ENCODE peak calls at places on chromosomes 1 and 21, in nine cellular contexts. J is nephron progenitor cell; W is T47D; L is smooth muscle cell of the brain vasculature; X is astrocyte of the cerebellum; H is psoas muscle; C is tibial artery; Y is A549; U is activated effector memory CD4-positive, alpha-beta T cell treated with Interleukin-2 at 50 U/mL for 16 hours. O is an unnamed sample.

GRCh38 chr1:158329807-158330206 is 1.5 kb downstream of the CD1B start:
- DNase-seq in J (no peak), W (peak), L (no peak), X (no peak), H (no peak), C (no peak), Y (peak), U (no peak), O (no peak)

GRCh38 chr1:209356909-209357498 is 226.5 kb upstream of the CAMK1G start:
- DNase-seq in J (no peak), W (no peak), L (no peak), X (no peak), H (no peak), C (no peak), Y (no peak), U (no peak), O (no peak)

GRCh38 chr1:178417858-178418257 is 78.9 kb downstream of the CLEC20A start:
- DNase-seq in J (no peak), W (no peak), L (no peak), X (peak), H (no peak), C (no peak), Y (peak), U (no peak), O (no peak)

GRCh38 chr1:28915036-28915895 is 897 bp downstream of the EPB41 start:
- DNase-seq in J (no peak), W (peak), L (no peak), X (peak), H (no peak), C (no peak), Y (peak), U (peak), O (no peak)

GRCh38 chr1:113759341-113760101 is at the start of gene PHTF1:
- DNase-seq in J (peak), W (peak), L (peak), X (peak), H (peak), C (peak), Y (peak), U (peak), O (peak)

GRCh38 chr1:73765551-73766233 is 432.3 kb downstream of the LRRIQ3 start:
- DNase-seq in J (no peak), W (no peak), L (no peak), X (no peak), H (no peak), C (no peak), Y (no peak), U (no peak), O (no peak)

GRCh38 chr21:43894206-43894577 is 29.2 kb downstream of the AGPAT3 start:
- DNase-seq in J (no peak), W (no peak), L (no peak), X (no peak), H (no peak), C (no peak), Y (no peak), U (no peak), O (no peak)

GRCh38 chr1:80666073-80666472 is 1134.7 kb upstream of the ADGRL2 start:
- DNase-seq in J (no peak), W (no peak), L (no peak), X (no peak), H (no peak), C (no peak), Y (no peak), U (no peak), O (no peak)

GRCh38 chr1:32743380-32744062 is 41.0 kb upstream of the SYNC start:
- DNase-seq in J (no peak), W (peak), L (no peak), X (no peak), H (no peak), C (no peak), Y (no peak), U (no peak), O (no peak)

GRCh38 chr1:230350208-230350921 is 75.8 kb downstream of the PGBD5 start:
- DNase-seq in J (no peak), W (no peak), L (no peak), X (no peak), H (peak), C (no peak), Y (no peak), U (no peak), O (no peak)

GRCh38 chr21:41658321-41658720 is 108.5 kb downstream of the RIPK4 start:
- DNase-seq in J (peak), W (no peak), L (no peak), X (no peak), H (no peak), C (no peak), Y (no peak), U (no peak), O (no peak)

GRCh38 chr1:204769997-204770396 is 84.5 kb upstream of the LRRN2 start:
- DNase-seq in J (no peak), W (no peak), L (no peak), X (no peak), H (no peak), C (no peak), Y (no peak), U (no peak), O (no peak)

GRCh38 chr1:245677446-245678240 is 522.9 kb downstream of the KIF26B start:
- DNase-seq in J (no peak), W (no peak), L (no peak), X (no peak), H (no peak), C (no peak), Y (no peak), U (no peak), O (no peak)